ENCODE peak calls at places on chromosomes 1 and 21, in four cellular contexts. A, F, G and W are unnamed samples.

GRCh38 chr1:231215676-231216385 is 25.2 kb upstream of the GNPAT start:
- DNase-seq in G (no peak), A (no peak), F (no peak), W (no peak)

GRCh38 chr1:41872074-41872473 is 46.6 kb downstream of the HIVEP3 start:
- DNase-seq in G (no peak), F (no peak), A (no peak), W (no peak)

GRCh38 chr1:26538480-26539412 is 9.2 kb downstream of the RPS6KA1 start:
- DNase-seq in F (no peak), G (peak; percentile 68), A (no peak), W (peak; percentile 38)

GRCh38 chr1:4177425-4178150 is 277.5 kb upstream of the C1orf174 start:
- DNase-seq in A (peak; percentile 32), F (no peak), G (no peak), W (no peak)

GRCh38 chr21:27201197-27201596 is 234.3 kb upstream of the ADAMTS5 start:
- DNase-seq in A (no peak), G (no peak), F (no peak), W (no peak)

GRCh38 chr1:241639653-241640148 is 468 bp downstream of the CHML start:
- DNase-seq in F (no peak), G (peak; percentile 48), A (peak; percentile 70), W (no peak)

GRCh38 chr1:3520419-3521378 is 66.2 kb downstream of the ARHGEF16 start:
- DNase-seq in A (no peak), G (no peak), F (no peak), W (no peak)

GRCh38 chr1:39142394-39143060 is 62.0 kb upstream of the MACF1 start:
- DNase-seq in G (peak; percentile 89), F (peak; percentile 96), A (no peak), W (peak; percentile 84)

GRCh38 chr1:75503221-75503974 is 107.5 kb downstream of the SLC44A5 start:
- DNase-seq in A (no peak), G (no peak), F (no peak), W (no peak)

GRCh38 chr1:33161061-33161681 is 20.7 kb downstream of the TRIM62 start:
- DNase-seq in F (no peak), A (peak; percentile 82), G (no peak), W (no peak)

GRCh38 chr1:231064418-231064817 is 24.4 kb upstream of the FAM89A start:
- DNase-seq in F (no peak), G (no peak), A (no peak), W (no peak)

DNA sequence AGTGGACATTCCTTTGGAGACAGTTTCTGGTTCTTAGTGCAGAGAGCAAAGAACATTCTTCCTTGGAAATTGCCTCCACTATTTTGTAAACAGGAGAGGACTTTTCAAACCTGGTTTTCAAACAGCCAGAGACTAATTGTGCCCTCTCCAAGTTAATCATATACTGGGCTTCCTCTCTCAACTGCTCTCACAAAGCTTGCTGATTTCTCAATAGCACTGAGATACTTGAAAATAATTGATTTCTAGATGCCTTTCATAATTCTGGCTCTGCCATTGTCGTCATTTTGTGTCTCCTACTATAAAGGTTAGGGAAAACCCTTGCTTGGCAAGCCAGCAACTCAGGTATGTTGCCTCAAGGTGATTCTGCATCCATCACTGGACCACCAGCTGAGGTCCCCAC is 56.0 kb downstream of the KCNJ15 start:
- DNase-seq in F (no peak), G (no peak), A (no peak), W (no peak)
- TF ChIP-seq CTCF in F (no peak), G (no peak), A (no peak), W (no peak)

DNA sequence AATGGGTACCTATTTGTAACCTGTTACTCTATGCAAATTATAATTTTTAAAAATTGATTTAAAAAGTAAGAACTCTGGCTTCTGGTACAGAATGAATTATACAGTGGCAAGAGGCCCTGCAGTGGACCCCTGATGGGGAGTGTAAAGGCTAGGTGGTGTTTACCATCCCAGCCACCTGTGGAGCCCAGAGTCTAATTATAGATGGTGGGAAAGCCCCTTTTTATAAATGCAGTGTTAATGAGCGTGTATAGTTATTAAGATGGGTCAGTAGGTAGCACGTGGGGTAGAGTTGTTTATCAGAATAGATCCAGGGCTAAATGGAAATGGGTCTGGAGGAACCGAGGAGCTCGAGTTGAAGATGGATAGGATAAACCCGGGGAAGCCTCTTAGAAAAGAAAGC is 13.9 kb upstream of the PRELP start:
- DNase-seq in G (no peak), F (no peak), A (no peak), W (no peak)
- H3K27ac ChIP-seq in G (no peak overlapping the region), F (no peak overlapping the region), A (peak overlapping the region; percentile 93), W (no peak overlapping the region)

GRCh38 chr1:151968058-151968457 is 25.6 kb downstream of the S100A10 start:
- DNase-seq in F (peak; percentile 51), A (no peak), G (peak; percentile 53), W (no peak)

GRCh38 chr1:151970641-151971040 is 23.0 kb downstream of the S100A10 start:
- DNase-seq in F (no peak), A (no peak), G (no peak), W (peak; percentile 82)

GRCh38 chr1:151970128-151970527 is 23.5 kb downstream of the S100A10 start:
- DNase-seq in F (no peak), A (no peak), G (no peak), W (no peak)

GRCh38 chr1:151966061-151966460 is 27.6 kb downstream of the S100A10 start:
- DNase-seq in F (no peak), A (no peak), G (no peak), W (no peak)

GRCh38 chr1:151968791-151969399 is 24.8 kb downstream of the S100A10 start:
- DNase-seq in G (no peak), F (no peak), A (no peak), W (no peak)
- TF ChIP-seq CTCF in G (no peak), F (no peak), A (no peak), W (no peak)

GRCh38 chr1:42953182-42954180 is 5.2 kb downstream of the SLC2A1 start:
- DNase-seq in G (no peak), A (no peak), F (no peak), W (no peak)

GRCh38 chr1:42951588-42951987 is 7.1 kb downstream of the SLC2A1 start:
- DNase-seq in G (no peak), F (no peak), A (no peak), W (no peak)

GRCh38 chr1:42950146-42950480 is 8.6 kb downstream of the SLC2A1 start:
- DNase-seq in A (no peak), G (no peak), F (peak; percentile 65), W (no peak)

GRCh38 chr1:42949312-42950145 is 9.1 kb downstream of the SLC2A1 start:
- DNase-seq in G (no peak), A (no peak), F (peak; percentile 56), W (no peak)

GRCh38 chr1:42952353-42953001 is 6.2 kb downstream of the SLC2A1 start:
- DNase-seq in F (no peak), A (no peak), G (no peak), W (no peak)
- H3K27ac ChIP-seq in F (peak overlapping the region; percentile 35), A (no peak overlapping the region), G (no peak overlapping the region), W (peak overlapping the region; percentile 75)

DNA sequence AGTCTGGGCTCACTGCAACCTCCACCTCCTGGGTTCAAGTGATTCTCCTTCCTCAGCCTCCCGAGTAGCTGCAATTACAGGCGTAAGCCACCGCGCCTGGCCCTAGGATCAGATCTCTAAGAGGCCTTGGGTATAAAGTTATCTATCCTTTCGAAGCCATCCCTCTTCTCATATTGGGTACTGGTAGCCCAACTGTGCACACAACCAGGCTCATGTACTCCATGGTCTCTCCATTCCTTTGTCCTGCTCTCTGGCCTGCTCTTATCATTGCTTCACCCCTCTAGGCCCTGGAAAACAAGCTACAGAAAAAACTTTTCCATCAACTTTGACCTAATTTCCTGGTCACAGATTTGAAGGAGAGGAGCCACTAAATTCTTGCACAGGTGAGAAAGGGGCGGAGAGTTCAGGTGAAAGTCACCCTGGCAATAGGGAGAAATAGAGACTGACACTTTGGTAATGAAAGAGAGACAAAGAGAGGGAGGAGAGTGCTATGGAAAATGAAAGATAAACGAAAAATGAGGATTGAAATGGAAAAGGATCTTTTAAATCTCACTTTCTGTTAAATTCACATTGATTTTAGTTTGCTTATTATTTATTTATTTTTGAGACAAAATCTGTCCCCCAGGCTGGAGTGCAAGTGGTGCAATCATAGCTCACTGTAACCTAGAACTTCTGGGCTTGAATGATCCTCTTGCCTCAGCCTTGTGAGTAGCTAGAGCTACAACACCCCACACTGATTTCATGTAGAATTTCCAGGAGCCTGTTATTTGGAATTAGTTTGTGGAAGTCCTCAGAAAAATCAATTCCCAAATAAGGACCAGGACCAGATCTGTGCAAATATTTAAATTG is 5.9 kb downstream of the TXNIP start:
- DNase-seq in F (peak; percentile 66), A (peak; percentile 77), G (peak; percentile 57), W (no peak)
- TF ChIP-seq CTCF in F (no peak), A (no peak), G (no peak), W (no peak)

DNA sequence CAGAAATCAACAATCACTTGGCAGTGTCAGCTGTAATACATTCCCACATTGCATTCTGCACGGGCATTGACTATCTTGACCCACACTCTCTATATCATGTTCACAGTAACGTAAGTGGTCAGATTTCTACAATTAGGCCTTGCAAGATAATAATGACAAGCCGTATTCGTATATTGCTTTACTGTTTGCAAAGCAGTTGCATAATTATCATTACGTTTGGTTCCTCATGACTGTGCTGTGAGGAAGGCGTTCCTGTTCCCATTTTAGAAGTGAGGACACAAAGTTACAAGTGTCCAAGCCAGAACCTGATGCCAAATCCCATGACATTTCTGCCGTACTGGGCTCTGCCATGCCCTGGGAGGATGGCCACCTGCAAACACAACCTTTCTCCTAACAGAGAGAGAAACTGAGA is 53.5 kb upstream of the TARBP1 start:
- DNase-seq in G (peak; percentile 94), A (peak; percentile 86), F (no peak), W (no peak)
- H3K27ac ChIP-seq in G (peak overlapping the region; percentile 93), A (peak overlapping the region; percentile 88), F (peak overlapping the region; percentile 90), W (peak overlapping the region; percentile 96)